ENCODE peak calls at places on chromosomes 2 and 18, in five cellular contexts. One of them, this sample, is unnamed.

GRCh38 chr18:2847341-2848144 is 737 bp downstream of the EMILIN2 start:
- DNase-seq in GM23338: peak; percentile 69
- DNase-seq in H1: no peak
- DNase-seq in HepG2: no peak
- DNase-seq in A673: peak; percentile 52
- DNase-seq in this sample: no peak

GRCh38 chr18:41703744-41704530 is 251.1 kb upstream of the PIK3C3 start:
- DNase-seq in GM23338: peak; percentile 17
- DNase-seq in H1: no peak
- DNase-seq in HepG2: no peak
- DNase-seq in A673: no peak
- DNase-seq in this sample: no peak

GRCh38 chr2:128275498-128276045 is 43.1 kb downstream of the HS6ST1 start:
- DNase-seq in GM23338: no peak
- DNase-seq in H1: no peak
- DNase-seq in HepG2: no peak
- DNase-seq in A673: no peak
- DNase-seq in this sample: no peak

GRCh38 chr2:167127135-167127534 is 238.9 kb downstream of the XIRP2 start:
- DNase-seq in GM23338: peak; percentile 23
- DNase-seq in H1: no peak
- DNase-seq in HepG2: peak; percentile 33
- DNase-seq in A673: peak; percentile 40
- DNase-seq in this sample: no peak

GRCh38 chr2:25324251-25324650 is 17.5 kb downstream of the DNMT3A start:
- DNase-seq in GM23338: no peak
- DNase-seq in H1: no peak
- DNase-seq in HepG2: no peak
- DNase-seq in A673: no peak
- DNase-seq in this sample: no peak

GRCh38 chr2:185044323-185044874 is 446.1 kb downstream of the ZNF804A start:
- DNase-seq in GM23338: peak; percentile 1
- DNase-seq in H1: no peak
- DNase-seq in HepG2: no peak
- DNase-seq in A673: no peak
- DNase-seq in this sample: no peak

GRCh38 chr2:263774-264492 is at the start of gene SH3YL1:
- DNase-seq in GM23338: peak; percentile 65
- DNase-seq in H1: no peak
- DNase-seq in HepG2: no peak
- DNase-seq in A673: peak; percentile 15
- DNase-seq in this sample: no peak

GRCh38 chr18:33181016-33181415 is 259.5 kb downstream of the CCDC178 start:
- DNase-seq in GM23338: no peak
- DNase-seq in H1: no peak
- DNase-seq in HepG2: no peak
- DNase-seq in A673: no peak
- DNase-seq in this sample: no peak

GRCh38 chr2:163405298-163405697 is 330.5 kb downstream of the FIGN start:
- DNase-seq in GM23338: no peak
- DNase-seq in H1: no peak
- DNase-seq in HepG2: no peak
- DNase-seq in A673: no peak
- DNase-seq in this sample: no peak

GRCh38 chr2:159200498-159200897 is 86.0 kb downstream of the WDSUB1 start:
- DNase-seq in GM23338: no peak
- DNase-seq in H1: no peak
- DNase-seq in HepG2: no peak
- DNase-seq in A673: no peak
- DNase-seq in this sample: no peak

GRCh38 chr2:101022221-101022620 is 20.1 kb downstream of the RPL31 start:
- DNase-seq in GM23338: no peak
- DNase-seq in H1: no peak
- DNase-seq in HepG2: no peak
- DNase-seq in A673: no peak
- DNase-seq in this sample: no peak

GRCh38 chr2:1995584-1995983 is 251.3 kb upstream of the PXDN start:
- DNase-seq in GM23338: no peak
- DNase-seq in H1: no peak
- DNase-seq in HepG2: no peak
- DNase-seq in A673: no peak
- DNase-seq in this sample: no peak

GRCh38 chr2:201203916-201204654 is 21.1 kb downstream of the CASP10 start:
- DNase-seq in GM23338: no peak
- DNase-seq in H1: no peak
- DNase-seq in HepG2: no peak
- DNase-seq in A673: peak; percentile 68
- DNase-seq in this sample: no peak

GRCh38 chr2:174545240-174545639 is 52.4 kb downstream of the WIPF1 start:
- DNase-seq in GM23338: no peak
- DNase-seq in H1: no peak
- DNase-seq in HepG2: no peak
- DNase-seq in A673: no peak
- DNase-seq in this sample: no peak

GRCh38 chr18:42038936-42039335 is 83.9 kb downstream of the PIK3C3 start:
- DNase-seq in GM23338: peak; percentile 10
- DNase-seq in H1: no peak
- DNase-seq in HepG2: no peak
- DNase-seq in A673: no peak
- DNase-seq in this sample: no peak

GRCh38 chr2:69566669-69567068 is 76.9 kb downstream of the AAK1 start:
- DNase-seq in GM23338: no peak
- DNase-seq in H1: no peak
- DNase-seq in HepG2: no peak
- DNase-seq in A673: no peak
- DNase-seq in this sample: no peak

GRCh38 chr2:38709515-38710194 is 41.5 kb downstream of the SRSF7 start:
- DNase-seq in GM23338: no peak
- DNase-seq in H1: no peak
- DNase-seq in HepG2: no peak
- DNase-seq in A673: no peak
- DNase-seq in this sample: no peak

GRCh38 chr18:36311026-36311570 is 13.6 kb downstream of the FHOD3 start:
- DNase-seq in GM23338: no peak
- DNase-seq in H1: no peak
- DNase-seq in HepG2: no peak
- DNase-seq in A673: no peak
- DNase-seq in this sample: no peak

GRCh38 chr2:57692395-57692794 is 354.2 kb upstream of the VRK2 start:
- DNase-seq in GM23338: no peak
- DNase-seq in H1: no peak
- DNase-seq in HepG2: no peak
- DNase-seq in A673: no peak
- DNase-seq in this sample: no peak

GRCh38 chr2:205712508-205712907 is 30.2 kb downstream of the NRP2 start:
- DNase-seq in GM23338: no peak
- DNase-seq in H1: no peak
- DNase-seq in HepG2: no peak
- DNase-seq in A673: peak; percentile 27
- DNase-seq in this sample: no peak

GRCh38 chr2:207503234-207503633 is 26.5 kb upstream of the CREB1 start:
- DNase-seq in GM23338: no peak
- DNase-seq in H1: no peak
- DNase-seq in HepG2: no peak
- DNase-seq in A673: no peak
- DNase-seq in this sample: no peak

GRCh38 chr2:46674451-46674850 is 195.1 kb downstream of the TMEM247 start:
- DNase-seq in GM23338: no peak
- DNase-seq in H1: no peak
- DNase-seq in HepG2: no peak
- DNase-seq in A673: no peak
- DNase-seq in this sample: no peak

GRCh38 chr2:226772389-226773179 is 27.0 kb downstream of the IRS1 start:
- DNase-seq in GM23338: no peak
- DNase-seq in H1: no peak
- DNase-seq in HepG2: peak; percentile 69
- DNase-seq in A673: peak; percentile 92
- DNase-seq in this sample: no peak

GRCh38 chr2:150517951-150518680 is 30.6 kb upstream of the RND3 start:
- DNase-seq in GM23338: no peak
- DNase-seq in H1: no peak
- DNase-seq in HepG2: no peak
- DNase-seq in A673: no peak
- DNase-seq in this sample: no peak

GRCh38 chr2:241788135-241788534 is 11.5 kb downstream of the GAL3ST2 start:
- DNase-seq in GM23338: no peak
- DNase-seq in H1: no peak
- DNase-seq in HepG2: no peak
- DNase-seq in A673: no peak
- DNase-seq in this sample: no peak

GRCh38 chr2:34093790-34094189 is 494.7 kb upstream of the FAM98A start:
- DNase-seq in GM23338: no peak
- DNase-seq in H1: no peak
- DNase-seq in HepG2: no peak
- DNase-seq in A673: no peak
- DNase-seq in this sample: no peak

GRCh38 chr2:48747319-48747718 is 8.2 kb downstream of the LHCGR start:
- DNase-seq in GM23338: no peak
- DNase-seq in H1: no peak
- DNase-seq in HepG2: no peak
- DNase-seq in A673: no peak
- DNase-seq in this sample: no peak

GRCh38 chr18:75211721-75212625 is 1.4 kb downstream of the TSHZ1 start:
- DNase-seq in GM23338: peak; percentile 80
- DNase-seq in H1: no peak
- DNase-seq in HepG2: peak; percentile 9
- DNase-seq in A673: no peak
- DNase-seq in this sample: no peak

GRCh38 chr18:37551249-37551648 is 14.3 kb downstream of the CELF4 start:
- DNase-seq in GM23338: no peak
- DNase-seq in H1: no peak
- DNase-seq in HepG2: no peak
- DNase-seq in A673: no peak
- DNase-seq in this sample: no peak

GRCh38 chr2:105103481-105103880 is 65.6 kb downstream of the MRPS9 start:
- DNase-seq in GM23338: no peak
- DNase-seq in H1: no peak
- DNase-seq in HepG2: no peak
- DNase-seq in A673: no peak
- DNase-seq in this sample: no peak

DNA sequence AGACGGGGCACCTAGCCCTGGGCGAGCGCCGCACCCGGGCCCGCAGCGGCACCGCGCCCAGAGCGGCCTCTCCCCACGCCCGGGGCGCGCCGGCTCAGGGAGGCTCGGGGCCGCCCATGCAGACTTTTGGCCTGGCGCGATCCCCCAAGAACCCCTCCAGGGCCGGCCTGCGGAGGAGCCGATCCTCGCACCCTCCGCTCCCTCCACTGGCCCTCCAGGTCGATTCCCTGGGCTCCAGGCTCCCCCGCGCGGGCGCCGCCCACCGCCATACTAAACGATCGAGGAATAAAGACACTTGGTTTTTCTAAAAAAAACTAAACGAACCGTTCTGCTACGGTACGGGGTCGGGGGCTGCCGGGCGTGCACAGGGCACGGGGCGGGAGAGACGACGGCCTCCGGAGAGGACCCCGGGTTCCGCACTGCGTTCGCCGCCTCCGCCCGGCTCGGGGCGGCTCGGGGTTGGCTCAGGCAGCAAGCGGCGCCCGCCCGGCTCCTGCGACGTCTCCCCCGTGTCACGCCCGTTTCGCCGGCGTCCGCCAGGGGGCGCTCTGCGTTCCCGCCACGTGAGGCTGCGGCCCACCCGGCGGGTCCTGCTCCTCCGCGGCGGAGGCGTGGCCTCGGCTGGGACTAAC is 366 bp upstream of the KHK start:
- DNase-seq in GM23338: peak; percentile 91
- DNase-seq in H1: peak; percentile 79
- DNase-seq in HepG2: peak; percentile 87
- DNase-seq in A673: peak; percentile 96
- DNase-seq in this sample: peak; percentile 41
- TF ChIP-seq EZH2 in GM23338: no peak
- TF ChIP-seq EZH2 in H1: no peak
- TF ChIP-seq EZH2 in HepG2: no peak
- TF ChIP-seq EZH2 in A673: no peak
- TF ChIP-seq EZH2 in this sample: no peak

DNA sequence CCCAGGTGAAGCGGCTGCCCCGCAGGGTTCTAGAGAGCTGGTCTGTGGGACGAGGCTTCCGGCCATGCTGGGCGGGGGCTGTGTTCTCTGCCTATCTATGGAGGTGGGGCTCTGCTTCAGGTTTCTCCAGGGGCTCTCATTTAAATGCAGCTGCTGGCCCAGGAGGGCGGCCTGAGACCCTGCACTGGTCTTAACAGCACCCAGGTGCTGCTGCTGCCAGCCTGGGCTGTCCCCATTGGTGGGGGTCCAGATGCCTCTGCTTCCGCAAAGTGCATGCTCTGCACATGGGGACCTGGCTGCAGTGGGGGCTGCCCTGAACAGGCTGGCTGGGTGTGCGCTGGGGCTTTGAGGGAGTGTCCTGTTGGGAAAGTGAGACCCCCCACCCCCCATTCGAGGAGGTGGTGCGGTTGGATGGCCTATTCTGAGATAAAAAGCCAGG is 29.7 kb upstream of the ALLC start:
- DNase-seq in GM23338: no peak
- DNase-seq in H1: no peak
- DNase-seq in HepG2: no peak
- DNase-seq in A673: no peak
- DNase-seq in this sample: no peak
- H3K4me1 ChIP-seq in GM23338: no peaks in the 10 kb centered on the region
- H3K4me1 ChIP-seq in H1: no peaks in the 10 kb centered on the region
- H3K4me1 ChIP-seq in HepG2: peaks cover 16% of the 10 kb centered on the region
- H3K4me1 ChIP-seq in A673: no peaks in the 10 kb centered on the region
- H3K4me1 ChIP-seq in this sample: peaks cover 3% of the 10 kb centered on the region

DNA sequence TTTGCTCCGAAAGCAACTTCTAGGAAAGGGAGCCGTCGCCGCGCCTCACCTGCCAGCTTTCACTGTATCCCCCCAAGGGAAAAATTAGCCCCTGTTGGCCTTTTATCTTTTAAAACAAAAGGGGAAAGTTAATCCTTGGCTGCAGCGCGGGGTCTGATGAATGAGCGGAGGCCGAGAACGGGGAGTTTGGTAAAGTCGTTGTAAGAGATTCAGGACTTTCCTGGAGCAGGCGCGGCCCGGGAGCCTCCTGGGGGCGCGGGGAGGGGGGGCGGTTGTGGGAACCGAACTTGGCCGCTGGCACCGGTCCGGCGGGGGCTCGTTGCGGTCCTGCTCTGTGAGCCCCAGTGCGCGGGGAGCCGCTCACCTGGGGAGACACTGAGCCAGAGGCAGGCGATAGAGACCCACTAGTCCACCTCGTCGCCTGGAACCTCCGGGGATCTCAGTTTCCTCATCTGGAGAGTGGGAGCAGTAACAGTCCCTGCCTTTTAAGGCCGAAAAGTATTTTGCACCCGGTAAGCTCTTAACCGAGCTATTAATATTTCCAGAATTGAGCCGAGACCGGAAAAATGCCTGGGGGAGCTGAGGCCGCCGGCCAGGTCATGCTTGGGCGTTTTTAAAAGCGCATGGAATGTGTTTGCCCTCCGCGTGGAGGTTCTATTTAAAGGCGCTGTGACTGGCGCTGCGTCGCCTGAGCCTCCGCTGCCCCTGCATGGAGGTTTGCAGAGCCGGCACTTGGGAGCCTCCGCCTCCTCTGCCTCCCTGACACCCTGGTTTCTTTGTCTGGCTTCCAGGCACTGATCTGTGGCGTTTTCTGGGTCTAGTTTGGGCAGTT is 1.1 kb downstream of the EFHD1 start:
- DNase-seq in GM23338: peak; percentile 62
- DNase-seq in H1: no peak
- DNase-seq in HepG2: no peak
- DNase-seq in A673: no peak
- DNase-seq in this sample: no peak
- TF ChIP-seq EZH2 in GM23338: peak; percentile 35
- TF ChIP-seq EZH2 in H1: peak; percentile 56
- TF ChIP-seq EZH2 in HepG2: peak; percentile 42
- TF ChIP-seq EZH2 in A673: no peak
- TF ChIP-seq EZH2 in this sample: no peak

GRCh38 chr2:60499651-60500300 is 53.7 kb downstream of the BCL11A start:
- DNase-seq in GM23338: no peak
- DNase-seq in H1: no peak
- DNase-seq in HepG2: no peak
- DNase-seq in A673: no peak
- DNase-seq in this sample: no peak
- H3K4me1 ChIP-seq in GM23338: peaks cover 25% of the 10 kb centered on the region
- H3K4me1 ChIP-seq in H1: peaks cover 6% of the 10 kb centered on the region
- H3K4me1 ChIP-seq in HepG2: no peaks in the 10 kb centered on the region
- H3K4me1 ChIP-seq in A673: no peaks in the 10 kb centered on the region
- H3K4me1 ChIP-seq in this sample: peaks cover 33% of the 10 kb centered on the region